ENCODE peak calls at places on chromosomes 12 and 14, in nine cellular contexts. P is spleen, K is breast epithelium, V is heart left ventricle, S is Calu3, H is glutamatergic neuron, M is Caco-2, X is HL-60, F is WTC11. A is an unnamed sample.

GRCh38 chr12:53805067-53805466 is 53.3 kb upstream of the CISTR start:
- DNase-seq in P (no peak), K (no peak), V (no peak), S (no peak), H (no peak), M (no peak), X (no peak), F (no peak), A (no peak)

GRCh38 chr14:90644882-90645281 is 171.3 kb downstream of the TTC7B start:
- DNase-seq in P (no peak), K (no peak), V (no peak), S (no peak), H (no peak), M (no peak), X (peak; percentile 94), F (no peak), A (no peak)

GRCh38 chr14:90087433-90087832 is 25.6 kb downstream of the KCNK13 start:
- DNase-seq in P (no peak), K (no peak), V (peak; percentile 19), S (no peak), H (no peak), M (no peak), X (peak; percentile 85), F (no peak), A (no peak)

GRCh38 chr14:80055912-80056801 is 155.1 kb downstream of the DIO2 start:
- DNase-seq in P (no peak), K (peak; percentile 20), V (no peak), S (peak; percentile 34), H (peak; percentile 29), M (peak; percentile 60), X (no peak), F (peak; percentile 37), A (peak; percentile 20)

GRCh38 chr12:10197879-10198278 is 14.8 kb upstream of the GABARAPL1 start:
- DNase-seq in P (no peak), K (no peak), V (no peak), S (no peak), H (no peak), M (no peak), X (no peak), F (no peak), A (no peak)

GRCh38 chr12:49397000-49397399 is 29.7 kb downstream of the SPATS2 start:
- DNase-seq in P (no peak), K (no peak), V (no peak), S (no peak), H (no peak), M (no peak), X (no peak), F (no peak), A (no peak)

GRCh38 chr14:94158239-94158888 is 15.8 kb upstream of the PPP4R4 start:
- DNase-seq in P (no peak), K (no peak), V (no peak), S (no peak), H (no peak), M (no peak), X (no peak), F (no peak), A (no peak)

GRCh38 chr12:26630546-26631027 is 202.4 kb downstream of the ITPR2 start:
- DNase-seq in P (no peak), K (no peak), V (no peak), S (no peak), H (no peak), M (no peak), X (no peak), F (no peak), A (no peak)

GRCh38 chr12:69096669-69097364 is 142.6 kb upstream of the CPSF6 start:
- DNase-seq in P (no peak), K (no peak), V (no peak), S (no peak), H (no peak), M (no peak), X (no peak), F (no peak), A (no peak)

GRCh38 chr14:22569106-22569748 is 19.8 kb downstream of the DAD1 start:
- DNase-seq in P (no peak), K (no peak), V (no peak), S (no peak), H (no peak), M (no peak), X (no peak), F (no peak), A (no peak)

GRCh38 chr12:44372259-44372658 is 503.9 kb downstream of the NELL2 start:
- DNase-seq in P (no peak), K (no peak), V (no peak), S (no peak), H (no peak), M (no peak), X (no peak), F (no peak), A (no peak)

GRCh38 chr14:76768201-76768656 is 7.0 kb downstream of the VASH1 start:
- DNase-seq in P (peak; percentile 88), K (peak; percentile 21), V (peak; percentile 84), S (no peak), H (no peak), M (no peak), X (peak; percentile 81), F (peak; percentile 52), A (no peak)

GRCh38 chr12:131910302-131911110 is 16.1 kb downstream of the ULK1 start:
- DNase-seq in P (no peak), K (no peak), V (no peak), S (no peak), H (no peak), M (no peak), X (no peak), F (no peak), A (peak; percentile 43)

GRCh38 chr12:131913666-131914065 is 15.4 kb upstream of the PUS1 start:
- DNase-seq in P (no peak), K (no peak), V (no peak), S (no peak), H (no peak), M (no peak), X (no peak), F (no peak), A (peak; percentile 9)

GRCh38 chr12:131912526-131913274 is 16.4 kb upstream of the PUS1 start:
- DNase-seq in P (no peak), K (peak; percentile 72), V (peak; percentile 91), S (peak; percentile 98), H (no peak), M (no peak), X (no peak), F (no peak), A (peak; percentile 99)

GRCh38 chr12:131911251-131911650 is 16.8 kb downstream of the ULK1 start:
- DNase-seq in P (no peak), K (no peak), V (no peak), S (no peak), H (no peak), M (no peak), X (no peak), F (no peak), A (peak; percentile 17)

GRCh38 chr12:131911851-131912525 is 17.1 kb upstream of the PUS1 start:
- DNase-seq in P (no peak), K (no peak), V (no peak), S (no peak), H (no peak), M (no peak), X (no peak), F (no peak), A (peak; percentile 17)
- TF ChIP-seq CTCF in P (no peak), K (no peak), V (no peak), S (no peak), H (no peak), M (no peak), X (no peak), F (no peak), A (no peak)

GRCh38 chr12:5493018-5493417 is 61.1 kb downstream of the NTF3 start:
- DNase-seq in P (no peak), K (no peak), V (no peak), S (no peak), H (no peak), M (peak; percentile 70), X (no peak), F (no peak), A (no peak)
- TF ChIP-seq CTCF in P (no peak), K (no peak), V (no peak), S (no peak), H (peak; percentile 23), M (peak; percentile 60), X (no peak), F (no peak), A (no peak)

GRCh38 chr14:102796661-102797190 is 19.5 kb downstream of the TRAF3 start:
- DNase-seq in P (no peak), K (no peak), V (no peak), S (no peak), H (no peak), M (no peak), X (no peak), F (no peak), A (no peak)

GRCh38 chr14:102799684-102800562 is 22.7 kb downstream of the TRAF3 start:
- DNase-seq in P (no peak), K (peak; percentile 41), V (no peak), S (no peak), H (no peak), M (no peak), X (no peak), F (no peak), A (no peak)

GRCh38 chr14:102795060-102795925 is 18.0 kb downstream of the TRAF3 start:
- DNase-seq in P (no peak), K (peak; percentile 64), V (peak; percentile 32), S (peak; percentile 62), H (no peak), M (peak; percentile 65), X (no peak), F (no peak), A (no peak)

GRCh38 chr14:102803139-102803538 is 25.9 kb downstream of the TRAF3 start:
- DNase-seq in P (no peak), K (no peak), V (no peak), S (no peak), H (no peak), M (no peak), X (no peak), F (no peak), A (no peak)

DNA sequence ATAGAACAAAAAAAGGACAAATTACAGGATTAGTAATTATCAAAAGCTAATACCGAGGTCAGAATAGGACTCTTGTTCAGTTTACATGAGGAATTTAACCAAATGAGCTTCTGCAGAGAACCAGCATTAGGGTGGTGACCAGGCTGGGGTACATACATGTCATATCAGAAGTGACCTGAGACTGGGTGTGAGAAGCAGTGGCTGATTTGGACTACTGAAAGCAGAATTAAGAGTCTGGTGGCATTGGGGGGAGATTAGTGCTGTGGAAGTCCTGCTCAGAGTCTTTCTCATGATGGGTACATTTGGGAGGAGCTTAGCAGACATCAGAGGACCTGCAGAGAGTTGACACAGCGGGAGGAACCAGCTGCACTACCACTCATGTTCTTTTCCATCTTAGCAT is 21.7 kb downstream of the TRAF3 start:
- DNase-seq in P (no peak), K (no peak), V (no peak), S (no peak), H (no peak), M (no peak), X (no peak), F (no peak), A (no peak)
- TF ChIP-seq CTCF in P (no peak), K (no peak), V (no peak), S (no peak), H (no peak), M (no peak), X (no peak), F (no peak), A (no peak)

DNA sequence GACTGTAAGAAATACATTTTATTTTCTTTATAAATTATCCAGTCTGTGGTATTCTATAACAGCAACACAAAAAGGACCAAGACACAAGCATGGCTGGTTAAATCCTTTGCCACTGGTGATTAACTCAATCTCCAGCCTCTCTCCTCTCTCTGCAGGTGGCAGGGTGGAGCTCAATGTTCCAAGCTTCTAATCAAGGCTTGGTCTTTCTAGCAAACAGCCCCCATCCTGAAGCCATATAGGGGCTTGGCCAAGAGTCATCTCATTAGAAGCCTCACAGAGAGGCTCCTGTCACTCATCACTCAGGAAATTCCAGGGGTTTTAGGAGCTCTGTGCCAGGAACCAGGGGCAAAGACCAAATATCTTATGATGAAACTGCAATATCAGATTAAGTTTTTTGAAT is 12.0 kb downstream of the C12orf75 start:
- DNase-seq in P (no peak), K (no peak), V (no peak), S (no peak), H (no peak), M (no peak), X (no peak), F (no peak), A (no peak)
- TF ChIP-seq CTCF in P (no peak), K (no peak), V (no peak), S (no peak), H (no peak), M (no peak), X (no peak), F (no peak), A (no peak)